ENCODE peak calls at places on chromosome 9, in four cellular contexts. E, U, Y and J are unnamed samples. For H3K4me1, the result is how much of the 10 kb centered on the place peaks cover.

GRCh38 chr9:249025-249424 is 34.4 kb downstream of the DOCK8 start:
- DNase-seq in E (no peak), U (no peak), Y (no peak), J (no peak)

GRCh38 chr9:126062158-126062929 is 264.3 kb upstream of the MVB12B start:
- DNase-seq in E (no peak), U (no peak), Y (no peak), J (no peak)

GRCh38 chr9:136694163-136694864 is 7.1 kb upstream of the AGPAT2 start:
- DNase-seq in E (peak), U (no peak), Y (peak), J (peak)

GRCh38 chr9:105760053-105760452 is 65.7 kb downstream of the TMEM38B start:
- DNase-seq in E (no peak), U (no peak), Y (peak), J (no peak)

GRCh38 chr9:3256571-3256970 is 269.2 kb downstream of the RFX3 start:
- DNase-seq in E (peak), U (no peak), Y (no peak), J (no peak)

GRCh38 chr9:16828335-16829281 is 41.9 kb downstream of the BNC2 start:
- DNase-seq in E (peak), U (no peak), Y (no peak), J (no peak)

GRCh38 chr9:12972608-12973589 is 198.1 kb downstream of the LURAP1L start:
- DNase-seq in E (no peak), U (no peak), Y (no peak), J (no peak)

GRCh38 chr9:127492616-127493015 is 41.3 kb downstream of the LRSAM1 start:
- DNase-seq in E (no peak), U (no peak), Y (no peak), J (no peak)

GRCh38 chr9:121916008-121916407 is 177.1 kb downstream of the TTLL11 start:
- DNase-seq in E (peak), U (no peak), Y (no peak), J (no peak)

GRCh38 chr9:112809351-112809848 is 58.8 kb downstream of the SNX30 start:
- DNase-seq in E (no peak), U (no peak), Y (no peak), J (no peak)

GRCh38 chr9:90070056-90070455 is 465.2 kb downstream of the GADD45G start:
- DNase-seq in E (no peak), U (no peak), Y (no peak), J (no peak)

GRCh38 chr9:89970701-89971100 is 365.9 kb downstream of the GADD45G start:
- DNase-seq in E (no peak), U (no peak), Y (no peak), J (no peak)

GRCh38 chr9:134396825-134397224 is 70.6 kb downstream of the RXRA start:
- DNase-seq in E (no peak), U (no peak), Y (no peak), J (no peak)

GRCh38 chr9:91032056-91032455 is 230.4 kb downstream of the SYK start:
- DNase-seq in E (no peak), U (no peak), Y (no peak), J (no peak)

GRCh38 chr9:134521817-134522501 is 119.6 kb upstream of the COL5A1 start:
- DNase-seq in E (no peak), U (no peak), Y (no peak), J (no peak)

GRCh38 chr9:123322771-123323481 is 33.1 kb upstream of the CRB2 start:
- DNase-seq in E (no peak), U (no peak), Y (no peak), J (peak)

GRCh38 chr9:94847486-94847885 is 121.0 kb downstream of the AOPEP start:
- DNase-seq in E (peak), U (no peak), Y (no peak), J (no peak)

GRCh38 chr9:98568234-98568922 is 140.4 kb downstream of the GABBR2 start:
- DNase-seq in E (no peak), U (no peak), Y (no peak), J (no peak)

GRCh38 chr9:8917978-8918739 is 1118.6 kb upstream of the DMAC1 start:
- DNase-seq in E (no peak), U (no peak), Y (no peak), J (no peak)

GRCh38 chr9:127897194-127897692 is 2.2 kb downstream of the ST6GALNAC6 start:
- DNase-seq in E (peak), U (no peak), Y (peak), J (peak)

GRCh38 chr9:16928179-16928945 is 57.9 kb upstream of the BNC2 start:
- DNase-seq in E (no peak), U (no peak), Y (peak), J (no peak)

GRCh38 chr9:73089304-73089985 is 62.2 kb upstream of the ANXA1 start:
- DNase-seq in E (no peak), U (no peak), Y (peak), J (peak)

GRCh38 chr9:16619341-16619740 is 251.1 kb downstream of the BNC2 start:
- DNase-seq in E (no peak), U (no peak), Y (no peak), J (no peak)

GRCh38 chr9:90107864-90108263 is 503.1 kb downstream of the GADD45G start:
- DNase-seq in E (no peak), U (no peak), Y (no peak), J (no peak)

GRCh38 chr9:127611796-127612790 is at the start of gene STXBP1:
- DNase-seq in E (peak), U (no peak), Y (peak), J (peak)

GRCh38 chr9:106784076-106784475 is 78.9 kb upstream of the ZNF462 start:
- DNase-seq in E (peak), U (no peak), Y (no peak), J (no peak)

GRCh38 chr9:133089271-133089671 is 27.5 kb downstream of the CEL start:
- DNase-seq in E (no peak), U (no peak), Y (peak), J (peak)

GRCh38 chr9:110141118-110141797 is 66.7 kb downstream of the C9orf152 start:
- DNase-seq in E (peak), U (no peak), Y (peak), J (no peak)

GRCh38 chr9:126702501-126703329 is 89.0 kb downstream of the LMX1B start:
- DNase-seq in E (peak), U (no peak), Y (no peak), J (no peak)

GRCh38 chr9:89978185-89978584 is 373.4 kb downstream of the GADD45G start:
- DNase-seq in E (no peak), U (no peak), Y (peak), J (peak)

GRCh38 chr9:98168952-98169488 is 23.4 kb downstream of the CORO2A start:
- DNase-seq in E (peak), U (no peak), Y (no peak), J (peak)

GRCh38 chr9:134325096-134325812 is 1.0 kb upstream of the RXRA start:
- DNase-seq in E (peak), U (no peak), Y (peak), J (peak)

GRCh38 chr9:88782931-88783451 is 208.3 kb upstream of the S1PR3 start:
- DNase-seq in E (no peak), U (no peak), Y (no peak), J (no peak)

GRCh38 chr9:136825295-136826187 is 16.7 kb upstream of the AJM1 start:
- DNase-seq in E (no peak), U (no peak), Y (no peak), J (no peak)

GRCh38 chr9:81635526-81636279 is 53.6 kb downstream of the TLE1 start:
- DNase-seq in E (peak), U (no peak), Y (no peak), J (no peak)

GRCh38 chr9:129490583-129491485 is 130.1 kb downstream of the C9orf50 start:
- DNase-seq in E (no peak), U (no peak), Y (peak), J (no peak)

GRCh38 chr9:129487307-129487657 is 133.6 kb downstream of the C9orf50 start:
- DNase-seq in E (peak), U (no peak), Y (peak), J (no peak)

GRCh38 chr9:129487658-129488483 is 133.0 kb downstream of the C9orf50 start:
- DNase-seq in E (peak), U (no peak), Y (peak), J (peak)

GRCh38 chr9:129491486-129491855 is 129.4 kb downstream of the C9orf50 start:
- DNase-seq in E (no peak), U (no peak), Y (no peak), J (no peak)

GRCh38 chr9:129489838-129490582 is 130.9 kb downstream of the C9orf50 start:
- DNase-seq in E (peak), U (no peak), Y (peak), J (no peak)
- H3K4me3 ChIP-seq in E (peak), U (peak), Y (peak), J (no peak)

GRCh38 chr9:69516353-69517322 is 155.5 kb downstream of the APBA1 start:
- DNase-seq in E (no peak), U (no peak), Y (no peak), J (no peak)
- H3K4me1 ChIP-seq in E (under half), U (under half), Y (under half), J (under half)

GRCh38 chr9:131657031-131657377 is 82.9 kb downstream of the RAPGEF1 start:
- DNase-seq in E (no peak), U (no peak), Y (no peak), J (peak)

GRCh38 chr9:131656356-131657030 is 83.4 kb downstream of the RAPGEF1 start:
- DNase-seq in E (no peak), U (no peak), Y (no peak), J (peak)

GRCh38 chr9:131657890-131658752 is 81.8 kb downstream of the RAPGEF1 start:
- DNase-seq in E (peak), U (peak), Y (peak), J (peak)

GRCh38 chr9:131657456-131657855 is 82.4 kb downstream of the RAPGEF1 start:
- DNase-seq in E (no peak), U (no peak), Y (no peak), J (no peak)

GRCh38 chr9:131654857-131655577 is 84.9 kb downstream of the RAPGEF1 start:
- DNase-seq in E (no peak), U (no peak), Y (no peak), J (peak)
- H3K4me3 ChIP-seq in E (no peak), U (no peak), Y (no peak), J (no peak)

DNA sequence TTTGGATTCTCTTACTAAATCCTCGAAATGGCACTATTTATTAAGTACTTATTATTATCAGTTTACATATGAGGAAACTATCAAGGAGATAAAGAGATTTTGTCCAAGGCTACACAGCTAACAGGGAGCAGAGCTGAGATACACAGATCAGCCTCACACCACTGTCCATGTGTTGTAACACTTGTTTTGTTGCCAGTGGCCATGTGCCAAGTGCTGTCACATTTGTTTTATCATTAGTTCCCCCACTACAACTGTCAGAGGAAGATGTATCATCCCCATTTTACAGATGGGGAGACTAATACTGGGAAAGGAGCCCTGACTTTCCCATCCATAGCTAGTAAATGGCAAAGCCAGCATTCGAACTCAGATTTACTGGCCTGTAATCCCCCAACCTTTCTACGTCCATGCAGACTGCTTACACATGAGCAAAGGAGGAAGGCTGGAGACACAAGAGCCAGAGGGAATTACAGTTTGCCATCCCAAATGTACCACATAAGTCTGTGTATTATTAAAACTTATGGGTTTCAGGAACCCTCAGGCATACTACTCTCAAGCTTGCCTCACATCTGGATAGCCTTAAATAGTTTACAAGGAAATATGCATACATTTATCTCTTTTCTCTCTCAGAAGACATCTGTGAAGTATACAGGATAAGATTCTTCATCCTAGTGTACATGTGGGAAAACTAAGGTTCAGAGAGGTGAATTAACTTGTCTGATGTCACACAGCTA is 25.1 kb downstream of the PAPPA start:
- DNase-seq in E (no peak), U (no peak), Y (no peak), J (no peak)
- H3K4me1 ChIP-seq in E (under half), U (under half), Y (half or more), J (under half)

GRCh38 chr9:76904661-76905457 is 1.1 kb downstream of the PRUNE2 start:
- DNase-seq in E (no peak), U (no peak), Y (no peak), J (peak)
- H3K4me3 ChIP-seq in E (peak), U (no peak), Y (no peak), J (no peak)

DNA sequence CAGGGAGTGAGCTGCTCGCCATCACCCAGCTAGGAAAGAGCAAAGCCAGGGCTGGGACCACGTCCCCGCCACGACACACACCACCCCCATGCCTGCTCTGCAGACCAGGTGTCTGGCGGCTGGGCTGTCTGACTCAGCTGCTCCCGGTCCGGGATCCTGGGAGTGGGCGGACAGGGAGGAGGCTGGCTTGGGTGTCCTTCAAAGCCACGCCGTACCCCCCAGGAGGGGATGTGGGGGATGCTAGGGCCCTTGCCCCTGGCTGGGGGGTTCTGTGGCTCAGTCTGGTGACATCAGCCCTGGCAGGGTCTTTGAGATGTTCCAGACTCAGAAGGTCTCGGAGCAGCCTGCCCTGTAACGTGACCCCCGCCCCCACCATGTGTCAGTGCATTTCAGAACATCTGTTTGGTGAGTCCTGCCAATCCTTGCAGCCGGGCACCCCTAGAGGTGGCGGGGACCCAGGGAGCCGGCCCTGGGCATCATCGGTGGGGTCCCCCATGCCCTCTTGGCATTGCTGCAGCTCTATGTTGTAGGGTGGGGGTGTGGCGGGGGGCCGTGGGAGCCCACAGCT is 62.3 kb downstream of the HMCN2 start:
- DNase-seq in E (peak), U (no peak), Y (no peak), J (no peak)
- H3K4me1 ChIP-seq in E (under half), U (under half), Y (under half), J (under half)

GRCh38 chr9:86406366-86406765 is 52.2 kb upstream of the TUT7 start:
- DNase-seq in E (peak), U (no peak), Y (peak), J (no peak)
- H3K4me3 ChIP-seq in E (peak), U (no peak), Y (peak), J (no peak)